ENCODE peak calls at places on chromosome 13, in eight cellular contexts. V, U, P, J, Y, M, L and B are unnamed samples.

GRCh38 chr13:102948006-102948405 is 102.2 kb downstream of the ERCC5 start:
- DNase-seq in V (no peak), U (no peak), P (no peak), J (peak; percentile 24), Y (no peak), M (peak; percentile 63), L (no peak), B (no peak)

GRCh38 chr13:110759710-110760109 is 46.2 kb downstream of the ING1 start:
- DNase-seq in V (no peak), U (no peak), P (no peak), J (peak; percentile 94), Y (no peak), M (no peak), L (no peak), B (no peak)

GRCh38 chr13:44471686-44472085 is 98.1 kb downstream of the SERP2 start:
- DNase-seq in V (no peak), U (no peak), P (no peak), J (peak; percentile 31), Y (no peak), M (no peak), L (peak; percentile 8), B (no peak)

GRCh38 chr13:90091611-90092010 is 1255.9 kb upstream of the MIR17HG start:
- DNase-seq in V (no peak), U (no peak), P (no peak), J (no peak), Y (no peak), M (no peak), L (no peak), B (no peak)

GRCh38 chr13:112835344-112835743 is 133.7 kb upstream of the MCF2L start:
- DNase-seq in V (no peak), U (no peak), P (no peak), J (no peak), Y (no peak), M (no peak), L (no peak), B (no peak)

GRCh38 chr13:37295573-37295972 is 190.1 kb upstream of the CSNK1A1L start:
- DNase-seq in V (no peak), U (no peak), P (no peak), J (no peak), Y (no peak), M (no peak), L (no peak), B (no peak)

GRCh38 chr13:31639443-31640163 is 99.7 kb upstream of the RXFP2 start:
- DNase-seq in V (no peak), U (no peak), P (no peak), J (peak; percentile 44), Y (no peak), M (no peak), L (no peak), B (no peak)

GRCh38 chr13:33106656-33107402 is 90.6 kb downstream of the KL start:
- DNase-seq in V (no peak), U (peak; percentile 77), P (no peak), J (no peak), Y (no peak), M (no peak), L (no peak), B (no peak)

GRCh38 chr13:40776681-40777165 is 5.7 kb upstream of the MRPS31 start:
- DNase-seq in V (no peak), U (peak; percentile 79), P (no peak), J (peak; percentile 27), Y (no peak), M (no peak), L (no peak), B (no peak)

GRCh38 chr13:60623131-60623530 is 226.1 kb downstream of the TDRD3 start:
- DNase-seq in V (no peak), U (no peak), P (no peak), J (no peak), Y (no peak), M (no peak), L (no peak), B (no peak)

GRCh38 chr13:60620611-60621395 is 223.8 kb downstream of the TDRD3 start:
- DNase-seq in V (no peak), U (no peak), P (no peak), J (no peak), Y (no peak), M (no peak), L (no peak), B (no peak)

GRCh38 chr13:60619461-60619860 is 222.4 kb downstream of the TDRD3 start:
- DNase-seq in V (no peak), U (no peak), P (no peak), J (no peak), Y (no peak), M (no peak), L (no peak), B (no peak)

GRCh38 chr13:60613080-60613479 is 216.1 kb downstream of the TDRD3 start:
- DNase-seq in V (no peak), U (no peak), P (no peak), J (no peak), Y (no peak), M (no peak), L (no peak), B (no peak)

DNA sequence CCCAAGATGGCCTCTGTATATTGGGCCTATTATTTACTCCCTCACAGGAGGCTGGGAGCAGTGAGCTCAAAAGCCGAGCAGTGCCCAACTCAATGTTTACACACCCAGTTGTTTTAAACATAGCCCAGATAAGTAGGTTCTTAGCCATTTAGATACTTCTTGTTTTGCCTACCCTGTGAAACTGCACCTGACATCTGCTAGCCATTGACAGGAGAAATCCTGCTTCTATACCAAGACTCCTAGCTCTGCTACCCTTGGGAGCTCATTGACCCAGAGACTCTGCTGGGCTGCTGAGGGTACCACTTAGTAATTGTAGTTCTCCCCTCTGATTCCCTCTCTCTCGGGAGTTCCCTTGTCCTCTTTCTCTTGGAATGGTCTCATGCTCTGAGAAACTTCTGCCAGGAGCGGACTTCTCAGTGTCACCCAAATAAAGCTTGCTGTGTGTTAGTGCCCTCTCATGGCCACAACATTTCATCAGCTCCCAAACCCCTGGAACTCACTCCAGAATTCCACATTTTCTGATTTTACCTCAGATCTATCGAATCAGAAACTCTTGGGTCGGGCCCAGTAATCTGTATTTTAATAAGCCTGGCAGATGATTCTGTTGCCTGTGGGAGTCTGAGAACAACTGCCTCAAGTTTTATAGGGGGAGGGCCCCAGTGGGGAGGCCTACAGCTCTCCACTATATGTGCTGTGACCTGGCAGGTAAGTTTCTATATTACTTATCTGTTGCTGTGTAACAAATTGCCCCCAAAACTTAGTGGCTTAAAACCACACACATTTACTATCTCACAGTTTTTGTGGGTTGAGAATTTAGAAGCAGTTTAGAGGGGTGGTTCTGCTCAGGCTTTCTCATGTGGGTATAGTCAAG is 221.1 kb downstream of the TDRD3 start:
- DNase-seq in V (no peak), U (no peak), P (no peak), J (peak; percentile 54), Y (no peak), M (peak; percentile 51), L (no peak), B (no peak)
- TF ChIP-seq CTCF in V (no peak), U (peak; percentile 11), P (no peak), J (peak; percentile 55), Y (no peak), M (peak; percentile 55), L (peak; percentile 5), B (peak; percentile 30)

GRCh38 chr13:35367586-35367985 is 108.9 kb downstream of the MAB21L1 start:
- DNase-seq in V (no peak), U (no peak), P (no peak), J (no peak), Y (no peak), M (no peak), L (no peak), B (no peak)
- TF ChIP-seq CTCF in V (no peak), U (no peak), P (no peak), J (no peak), Y (no peak), M (no peak), L (no peak), B (no peak)

DNA sequence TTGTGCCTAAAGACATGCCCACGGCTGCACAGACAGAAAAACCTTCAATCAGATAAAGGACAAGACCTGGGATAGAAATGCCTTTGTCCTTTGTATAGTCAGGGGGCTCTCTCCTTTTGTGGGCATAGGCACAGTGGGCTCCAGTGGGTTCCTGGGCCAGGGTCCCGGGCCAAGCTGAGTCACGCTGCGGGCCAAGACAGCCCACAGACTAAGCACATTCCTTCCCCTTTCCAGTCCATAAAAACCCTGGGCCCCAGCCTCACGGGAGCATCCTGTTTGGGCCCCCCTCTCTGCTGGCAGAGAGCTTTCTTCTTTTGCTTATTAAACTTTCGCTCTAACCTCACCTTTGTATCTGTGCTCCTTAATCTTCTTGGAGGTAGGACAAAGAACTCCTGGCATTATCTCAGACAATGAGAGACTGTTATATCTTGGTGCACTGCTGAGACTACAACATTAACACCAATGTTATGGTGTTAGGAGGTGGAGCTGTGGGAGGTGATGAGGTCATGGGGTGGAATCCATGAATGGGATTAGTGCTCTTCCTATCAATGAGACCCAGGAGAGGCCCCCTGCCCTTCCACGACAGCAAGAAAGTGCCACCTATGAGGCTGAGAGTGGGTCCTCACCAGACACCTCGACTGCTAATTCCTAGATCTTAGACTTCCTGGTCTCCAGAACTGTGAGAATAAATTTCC is 20.8 kb upstream of the FBXL3 start:
- DNase-seq in V (no peak), U (no peak), P (no peak), J (no peak), Y (no peak), M (peak; percentile 71), L (no peak), B (no peak)
- TF ChIP-seq CTCF in V (no peak), U (no peak), P (no peak), J (no peak), Y (no peak), M (no peak), L (no peak), B (no peak)

GRCh38 chr13:49098771-49099512 is 121.2 kb upstream of the MLNR start:
- DNase-seq in V (no peak), U (peak; percentile 45), P (no peak), J (peak; percentile 38), Y (no peak), M (peak; percentile 29), L (no peak), B (no peak)
- TF ChIP-seq CTCF in V (no peak), U (peak; percentile 14), P (no peak), J (peak; percentile 24), Y (no peak), M (peak; percentile 54), L (peak; percentile 36), B (peak; percentile 50)

GRCh38 chr13:39215971-39216370 is 177.7 kb downstream of the NHLRC3 start:
- DNase-seq in V (no peak), U (no peak), P (no peak), J (no peak), Y (no peak), M (no peak), L (no peak), B (no peak)

GRCh38 chr13:39209731-39210633 is 171.7 kb downstream of the NHLRC3 start:
- DNase-seq in V (no peak), U (no peak), P (no peak), J (peak; percentile 47), Y (no peak), M (no peak), L (no peak), B (no peak)

GRCh38 chr13:39210961-39211534 is 172.8 kb downstream of the NHLRC3 start:
- DNase-seq in V (no peak), U (no peak), P (no peak), J (peak; percentile 28), Y (no peak), M (no peak), L (no peak), B (no peak)
- TF ChIP-seq CTCF in V (no peak), U (peak; percentile 0), P (no peak), J (peak; percentile 5), Y (no peak), M (peak; percentile 12), L (no peak), B (no peak)